ENCODE peak calls at places on chromosome 15, in seven cellular contexts. A, I, D, Q, K, L and W are unnamed samples.

GRCh38 chr15:89130194-89130593 is 41.9 kb downstream of the ABHD2 start:
- DNase-seq in Q (no peak), K (no peak), L (no peak), I (no peak), A (no peak), D (no peak), W (no peak)

GRCh38 chr15:90988249-90988648 is 6.1 kb downstream of the PRC1 start:
- DNase-seq in D (peak), A (peak), Q (no peak), K (no peak), I (no peak), L (no peak), W (no peak)

GRCh38 chr15:60548101-60548500 is 69.2 kb upstream of the ICE2 start:
- DNase-seq in K (peak), A (no peak), L (no peak), D (no peak), Q (no peak), I (peak), W (peak)

GRCh38 chr15:89783111-89783860 is 7.2 kb downstream of the MESP2 start:
- DNase-seq in K (no peak), A (peak), Q (no peak), D (peak), I (no peak), L (no peak), W (no peak)

GRCh38 chr15:76035593-76035992 is 23.4 kb upstream of the NRG4 start:
- DNase-seq in Q (no peak), L (no peak), K (no peak), A (no peak), D (no peak), I (no peak), W (no peak)

GRCh38 chr15:92305342-92305741 is 88.3 kb upstream of the ST8SIA2 start:
- DNase-seq in A (no peak), Q (no peak), I (no peak), K (no peak), L (no peak), D (no peak), W (no peak)

GRCh38 chr15:77907824-77908751 is 169.4 kb downstream of the TBC1D2B start:
- DNase-seq in I (no peak), D (peak), Q (peak), K (no peak), L (no peak), A (no peak), W (no peak)

GRCh38 chr15:79045041-79045440 is 45.5 kb downstream of the RASGRF1 start:
- DNase-seq in D (no peak), Q (no peak), K (no peak), A (no peak), L (no peak), I (no peak), W (no peak)

GRCh38 chr15:97140216-97140615 is 809.7 kb downstream of the NR2F2 start:
- DNase-seq in L (no peak), K (no peak), A (no peak), I (no peak), D (no peak), Q (no peak), W (no peak)

GRCh38 chr15:88484781-88485246 is 17.3 kb downstream of the MRPS11 start:
- DNase-seq in L (no peak), A (no peak), I (no peak), Q (no peak), D (no peak), K (no peak), W (no peak)

GRCh38 chr15:48520376-48521155 is 124.9 kb downstream of the FBN1 start:
- DNase-seq in D (peak), A (no peak), I (no peak), L (peak), K (no peak), Q (peak), W (no peak)

GRCh38 chr15:73244333-73244732 is 124.4 kb downstream of the HCN4 start:
- DNase-seq in L (peak), A (peak), I (no peak), D (peak), Q (peak), K (no peak), W (no peak)

GRCh38 chr15:89802986-89803820 is 11.4 kb downstream of the ANPEP start:
- DNase-seq in A (peak), L (no peak), Q (no peak), K (no peak), I (no peak), D (no peak), W (no peak)

GRCh38 chr15:62430552-62430951 is 265.5 kb upstream of the C2CD4B start:
- DNase-seq in I (no peak), D (no peak), K (no peak), A (no peak), L (no peak), Q (no peak), W (no peak)

GRCh38 chr15:44712108-44713005 is 1.0 kb downstream of the B2M start:
- DNase-seq in K (no peak), Q (peak), A (peak), L (no peak), I (no peak), D (peak), W (no peak)

GRCh38 chr15:49215768-49216739 is 46.0 kb downstream of the GALK2 start:
- DNase-seq in I (no peak), K (peak), D (no peak), L (no peak), A (no peak), Q (no peak), W (peak)

GRCh38 chr15:40769310-40770146 is at the start of gene C15orf62:
- DNase-seq in Q (no peak), D (no peak), I (peak), K (peak), L (no peak), A (peak), W (peak)

GRCh38 chr15:101692799-101693198 is 31.5 kb downstream of the TARS3 start:
- DNase-seq in A (no peak), Q (no peak), L (no peak), D (no peak), K (no peak), I (no peak), W (no peak)

GRCh38 chr15:60326824-60327654 is 70.7 kb downstream of the ANXA2 start:
- DNase-seq in A (peak), L (no peak), I (no peak), K (no peak), D (peak), Q (peak), W (no peak)

GRCh38 chr15:27449041-27449440 is 478.1 kb downstream of the GABRG3 start:
- DNase-seq in A (no peak), L (no peak), K (no peak), D (no peak), I (no peak), Q (no peak), W (no peak)

GRCh38 chr15:28123408-28124023 is 24.4 kb upstream of the OCA2 start:
- DNase-seq in A (peak), D (peak), K (no peak), I (no peak), Q (peak), L (peak), W (peak)

GRCh38 chr15:66800584-66801235 is 98.7 kb downstream of the SMAD6 start:
- DNase-seq in D (no peak), L (no peak), K (no peak), Q (no peak), A (no peak), I (no peak), W (no peak)

GRCh38 chr15:57171414-57171813 is 204.9 kb upstream of the CGNL1 start:
- DNase-seq in L (no peak), Q (no peak), K (no peak), I (no peak), A (peak), D (no peak), W (no peak)

GRCh38 chr15:69628256-69629093 is 175.9 kb downstream of the RPLP1 start:
- DNase-seq in I (no peak), L (no peak), Q (no peak), A (no peak), K (no peak), D (no peak), W (no peak)
- TF ChIP-seq TAF1 in I (no peak), L (no peak), Q (no peak), A (no peak), K (no peak), D (no peak), W (no peak)

DNA sequence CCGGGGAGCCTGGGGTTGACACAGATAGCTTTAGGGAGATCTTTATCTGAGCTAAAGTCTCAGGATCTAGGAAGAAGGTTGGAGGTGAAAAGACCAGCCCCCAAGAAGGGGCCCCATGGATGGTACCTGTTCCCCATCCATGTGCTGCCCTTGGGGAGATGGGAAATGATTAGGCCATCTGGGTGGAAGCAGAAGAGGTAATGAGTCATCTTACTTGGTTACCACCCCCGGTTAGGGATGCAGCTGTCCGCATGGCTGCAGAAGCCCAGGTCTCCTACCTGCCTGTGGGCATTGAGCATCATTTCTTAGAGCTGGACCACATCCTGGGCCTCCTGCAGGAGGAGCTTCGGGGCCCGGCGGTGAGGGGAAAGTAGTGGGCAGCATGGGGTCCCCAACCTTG is 3.1 kb upstream of the CPLX3 start:
- DNase-seq in A (no peak), I (no peak), L (no peak), D (no peak), K (no peak), Q (no peak), W (no peak)
- TF ChIP-seq TAF1 in A (no peak), I (no peak), L (no peak), D (no peak), K (no peak), Q (no peak), W (no peak)

DNA sequence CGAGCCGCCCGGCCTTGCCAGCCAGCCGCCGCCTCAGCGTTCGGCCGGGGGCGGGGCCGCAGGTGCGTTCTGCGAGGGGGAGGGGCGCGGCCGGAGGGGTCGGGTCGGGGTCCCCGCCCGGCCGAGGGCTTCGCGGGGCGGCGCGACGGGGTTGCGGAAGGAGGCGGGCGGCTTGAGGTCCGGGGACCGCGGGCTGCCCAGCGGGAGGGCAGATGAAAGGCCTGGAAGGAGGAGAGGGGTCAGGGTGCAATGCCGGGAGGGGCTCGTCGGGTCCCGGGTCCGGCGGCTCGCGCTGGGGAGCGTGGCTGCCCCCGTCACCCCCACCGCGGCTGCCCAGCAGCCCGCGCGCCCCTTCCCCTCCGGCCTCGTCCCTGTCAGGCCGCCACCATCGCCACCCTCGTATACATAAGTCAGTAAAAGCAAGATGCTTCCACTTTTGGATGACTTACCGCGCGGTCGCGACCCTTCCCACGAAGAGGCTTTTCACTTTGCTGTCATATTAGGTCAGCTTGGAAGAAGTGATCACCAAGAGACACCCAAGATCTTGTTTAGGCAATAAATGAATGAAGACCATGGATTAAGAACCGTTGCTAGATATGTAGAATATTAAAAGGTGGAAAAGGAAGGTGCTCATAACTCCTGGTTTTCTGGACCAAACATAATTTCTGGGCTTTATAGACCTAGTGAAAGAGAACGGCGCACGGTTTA is 649 bp upstream of the ANP32A start:
- DNase-seq in L (no peak), I (no peak), K (no peak), A (no peak), D (no peak), Q (no peak), W (no peak)
- TF ChIP-seq TAF1 in L (no peak), I (no peak), K (no peak), A (no peak), D (no peak), Q (no peak), W (no peak)

GRCh38 chr15:93312891-93313486 is 224.0 kb upstream of the RGMA start:
- DNase-seq in Q (no peak), D (no peak), K (no peak), A (no peak), I (no peak), L (no peak), W (no peak)
- TF ChIP-seq TAF1 in Q (no peak), D (no peak), K (no peak), A (no peak), I (no peak), L (no peak), W (no peak)

DNA sequence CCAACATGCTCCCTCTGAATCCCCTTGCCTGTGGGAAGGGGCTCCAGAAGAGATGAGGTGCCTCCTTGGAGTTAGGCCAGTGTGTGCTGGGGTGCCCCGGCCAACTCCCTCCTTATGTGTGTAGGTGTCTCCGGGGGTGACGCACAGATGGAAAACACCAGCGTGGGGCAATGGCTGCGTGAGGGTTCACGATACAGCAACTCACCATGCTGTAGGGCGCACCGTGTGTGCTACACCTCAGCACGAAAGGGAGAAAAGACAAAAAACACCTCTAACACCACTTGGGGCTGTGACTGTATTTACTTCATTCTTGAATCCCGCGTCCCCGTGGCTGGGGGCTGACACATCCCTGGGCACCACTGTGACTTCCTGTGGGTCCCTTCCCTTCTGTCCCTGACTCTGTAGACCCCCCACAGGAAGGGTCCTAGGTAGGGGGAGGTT is 1.6 kb upstream of the CALML4 start:
- DNase-seq in Q (no peak), I (no peak), L (no peak), K (no peak), D (no peak), A (no peak), W (no peak)
- TF ChIP-seq TAF1 in Q (no peak), I (no peak), L (no peak), K (no peak), D (no peak), A (no peak), W (no peak)